ENCODE peak calls at places on chromosomes 4 and X, in four cellular contexts. H is stimulated activated CD4-positive, alpha-beta T cell treated with anti-CD3 and anti-CD28 coated beads, Interleukin-2, amount 100 ng/mL, for 48 hours; O is H54; P is NCI-H1105. B is an unnamed sample.

GRCh38 chr4:1044469-1045192 is 33.2 kb downstream of the FGFRL1 start:
- DNase-seq in O (no peak), H (no peak), P (no peak), B (no peak)

GRCh38 chr4:14925471-14925870 is 76.8 kb upstream of the CPEB2 start:
- DNase-seq in H (no peak), O (no peak), P (no peak), B (no peak)

GRCh38 chr4:16721618-16722291 is 176.7 kb downstream of the LDB2 start:
- DNase-seq in P (no peak), H (no peak), O (no peak), B (peak; percentile 90)

GRCh38 chr4:111652206-111652605 is 493.0 kb upstream of the FAM241A start:
- DNase-seq in H (no peak), O (no peak), P (no peak), B (no peak)

GRCh38 chr4:160299608-160300007 is 1196.7 kb downstream of the RAPGEF2 start:
- DNase-seq in O (no peak), H (no peak), P (peak; percentile 57), B (peak; percentile 20)

GRCh38 chr4:94574050-94574449 is 122.3 kb downstream of the PDLIM5 start:
- DNase-seq in P (no peak), H (no peak), O (no peak), B (no peak)

GRCh38 chrX:118480172-118480571 is 15.4 kb upstream of the DOCK11 start:
- DNase-seq in O (no peak), H (no peak), P (no peak), B (no peak)

GRCh38 chr4:38747629-38748028 is 35.2 kb downstream of the TLR10 start:
- DNase-seq in P (no peak), O (no peak), H (no peak), B (no peak)

GRCh38 chrX:13742397-13743176 is 8.0 kb downstream of the OFD1 start:
- DNase-seq in H (peak; percentile 28), O (no peak), P (no peak), B (no peak)

GRCh38 chr4:45568694-45569093 is 555.2 kb downstream of the GABRG1 start:
- DNase-seq in H (no peak), O (no peak), P (no peak), B (no peak)

B was measured in choroid plexus epithelial cell.